ENCODE peak calls at places on chromosomes 6 and 20, in six cellular contexts. One of them, this sample, is unnamed.

GRCh38 chr6:142339969-142340368 is 38.2 kb downstream of the ADGRG6 start:
- DNase-seq in H9: no peak
- DNase-seq in fibroblast of lung: no peak
- DNase-seq in stomach: no peak
- DNase-seq in lower leg skin: no peak
- DNase-seq in fibroblast of pulmonary artery: no peak
- DNase-seq in this sample: no peak

GRCh38 chr6:116327803-116328527 is 42.8 kb upstream of the DSE start:
- DNase-seq in H9: no peak
- DNase-seq in fibroblast of lung: peak
- DNase-seq in stomach: no peak
- DNase-seq in lower leg skin: no peak
- DNase-seq in fibroblast of pulmonary artery: no peak
- DNase-seq in this sample: no peak

GRCh38 chr6:105193647-105194046 is 13.8 kb upstream of the POPDC3 start:
- DNase-seq in H9: no peak
- DNase-seq in fibroblast of lung: peak
- DNase-seq in stomach: no peak
- DNase-seq in lower leg skin: no peak
- DNase-seq in fibroblast of pulmonary artery: peak
- DNase-seq in this sample: no peak

GRCh38 chr6:119077643-119078448 is 618 bp downstream of the FAM184A start:
- DNase-seq in H9: peak
- DNase-seq in fibroblast of lung: peak
- DNase-seq in stomach: peak
- DNase-seq in lower leg skin: peak
- DNase-seq in fibroblast of pulmonary artery: peak
- DNase-seq in this sample: no peak

GRCh38 chr6:77815531-77815930 is 162.7 kb downstream of the MEI4 start:
- DNase-seq in H9: no peak
- DNase-seq in fibroblast of lung: no peak
- DNase-seq in stomach: no peak
- DNase-seq in lower leg skin: no peak
- DNase-seq in fibroblast of pulmonary artery: no peak
- DNase-seq in this sample: no peak

GRCh38 chr6:135423649-135424128 is 73.9 kb downstream of the AHI1 start:
- DNase-seq in H9: no peak
- DNase-seq in fibroblast of lung: peak
- DNase-seq in stomach: no peak
- DNase-seq in lower leg skin: no peak
- DNase-seq in fibroblast of pulmonary artery: peak
- DNase-seq in this sample: no peak

GRCh38 chr6:167767715-167768107 is 59.0 kb upstream of the AFDN start:
- DNase-seq in H9: no peak
- DNase-seq in fibroblast of lung: no peak
- DNase-seq in stomach: no peak
- DNase-seq in lower leg skin: no peak
- DNase-seq in fibroblast of pulmonary artery: no peak
- DNase-seq in this sample: no peak

GRCh38 chr6:119148825-119149525 is 70.5 kb upstream of the FAM184A start:
- DNase-seq in H9: no peak
- DNase-seq in fibroblast of lung: no peak
- DNase-seq in stomach: no peak
- DNase-seq in lower leg skin: no peak
- DNase-seq in fibroblast of pulmonary artery: no peak
- DNase-seq in this sample: no peak

GRCh38 chr6:34161857-34162515 is 16.1 kb upstream of the GRM4 start:
- DNase-seq in H9: no peak
- DNase-seq in fibroblast of lung: no peak
- DNase-seq in stomach: no peak
- DNase-seq in lower leg skin: peak
- DNase-seq in fibroblast of pulmonary artery: no peak
- DNase-seq in this sample: peak

GRCh38 chr6:36210886-36211595 is 14.5 kb downstream of the BRPF3 start:
- DNase-seq in H9: no peak
- DNase-seq in fibroblast of lung: no peak
- DNase-seq in stomach: no peak
- DNase-seq in lower leg skin: no peak
- DNase-seq in fibroblast of pulmonary artery: no peak
- DNase-seq in this sample: no peak

GRCh38 chr20:47663354-47664067 is 121.8 kb downstream of the SULF2 start:
- DNase-seq in H9: peak
- DNase-seq in fibroblast of lung: peak
- DNase-seq in stomach: peak
- DNase-seq in lower leg skin: peak
- DNase-seq in fibroblast of pulmonary artery: peak
- DNase-seq in this sample: peak

GRCh38 chr20:21767739-21768223 is 62.3 kb downstream of the PAX1 start:
- DNase-seq in H9: peak
- DNase-seq in fibroblast of lung: no peak
- DNase-seq in stomach: no peak
- DNase-seq in lower leg skin: no peak
- DNase-seq in fibroblast of pulmonary artery: no peak
- DNase-seq in this sample: no peak

GRCh38 chr20:10350188-10350842 is 83.7 kb downstream of the MKKS start:
- DNase-seq in H9: no peak
- DNase-seq in fibroblast of lung: no peak
- DNase-seq in stomach: no peak
- DNase-seq in lower leg skin: no peak
- DNase-seq in fibroblast of pulmonary artery: no peak
- DNase-seq in this sample: no peak

GRCh38 chr6:144673807-144674206 is 388.7 kb downstream of the UTRN start:
- DNase-seq in H9: no peak
- DNase-seq in fibroblast of lung: no peak
- DNase-seq in stomach: no peak
- DNase-seq in lower leg skin: no peak
- DNase-seq in fibroblast of pulmonary artery: no peak
- DNase-seq in this sample: no peak

GRCh38 chr20:43003318-43003928 is 186.3 kb downstream of the PTPRT start:
- DNase-seq in H9: no peak
- DNase-seq in fibroblast of lung: no peak
- DNase-seq in stomach: no peak
- DNase-seq in lower leg skin: no peak
- DNase-seq in fibroblast of pulmonary artery: no peak
- DNase-seq in this sample: no peak

GRCh38 chr20:63536997-63537524 is at the start of gene PTK6:
- DNase-seq in H9: no peak
- DNase-seq in fibroblast of lung: no peak
- DNase-seq in stomach: peak
- DNase-seq in lower leg skin: peak
- DNase-seq in fibroblast of pulmonary artery: no peak
- DNase-seq in this sample: no peak

GRCh38 chr6:117829594-117830319 is 77.3 kb upstream of the SLC35F1 start:
- DNase-seq in H9: peak
- DNase-seq in fibroblast of lung: peak
- DNase-seq in stomach: no peak
- DNase-seq in lower leg skin: no peak
- DNase-seq in fibroblast of pulmonary artery: peak
- DNase-seq in this sample: no peak

GRCh38 chr6:159086033-159086618 is 41.3 kb upstream of the TAGAP start:
- DNase-seq in H9: no peak
- DNase-seq in fibroblast of lung: no peak
- DNase-seq in stomach: no peak
- DNase-seq in lower leg skin: peak
- DNase-seq in fibroblast of pulmonary artery: no peak
- DNase-seq in this sample: no peak

GRCh38 chr20:15767636-15768369 is 805.4 kb downstream of the KIF16B start:
- DNase-seq in H9: no peak
- DNase-seq in fibroblast of lung: no peak
- DNase-seq in stomach: no peak
- DNase-seq in lower leg skin: no peak
- DNase-seq in fibroblast of pulmonary artery: no peak
- DNase-seq in this sample: no peak

GRCh38 chr20:54654460-54654859 is 179.1 kb downstream of the DOK5 start:
- DNase-seq in H9: no peak
- DNase-seq in fibroblast of lung: peak
- DNase-seq in stomach: no peak
- DNase-seq in lower leg skin: no peak
- DNase-seq in fibroblast of pulmonary artery: peak
- DNase-seq in this sample: no peak

GRCh38 chr20:18734525-18735189 is 78.9 kb upstream of the SCP2D1 start:
- DNase-seq in H9: no peak
- DNase-seq in fibroblast of lung: no peak
- DNase-seq in stomach: no peak
- DNase-seq in lower leg skin: no peak
- DNase-seq in fibroblast of pulmonary artery: no peak
- DNase-seq in this sample: no peak

GRCh38 chr6:81894788-81895221 is 142.3 kb upstream of the TENT5A start:
- DNase-seq in H9: no peak
- DNase-seq in fibroblast of lung: no peak
- DNase-seq in stomach: no peak
- DNase-seq in lower leg skin: peak
- DNase-seq in fibroblast of pulmonary artery: no peak
- DNase-seq in this sample: no peak

GRCh38 chr6:131642565-131643261 is 5.6 kb downstream of the ENPP3 start:
- DNase-seq in H9: no peak
- DNase-seq in fibroblast of lung: no peak
- DNase-seq in stomach: no peak
- DNase-seq in lower leg skin: no peak
- DNase-seq in fibroblast of pulmonary artery: no peak
- DNase-seq in this sample: no peak

GRCh38 chr6:136551103-136551502 is 881 bp upstream of the MAP7 start:
- DNase-seq in H9: no peak
- DNase-seq in fibroblast of lung: no peak
- DNase-seq in stomach: no peak
- DNase-seq in lower leg skin: no peak
- DNase-seq in fibroblast of pulmonary artery: no peak
- DNase-seq in this sample: no peak

GRCh38 chr6:149314325-149314724 is 3.2 kb upstream of the TAB2 start:
- DNase-seq in H9: no peak
- DNase-seq in fibroblast of lung: no peak
- DNase-seq in stomach: no peak
- DNase-seq in lower leg skin: no peak
- DNase-seq in fibroblast of pulmonary artery: no peak
- DNase-seq in this sample: no peak

GRCh38 chr6:82176616-82177015 is 70.9 kb downstream of the IBTK start:
- DNase-seq in H9: no peak
- DNase-seq in fibroblast of lung: no peak
- DNase-seq in stomach: no peak
- DNase-seq in lower leg skin: no peak
- DNase-seq in fibroblast of pulmonary artery: peak
- DNase-seq in this sample: no peak

GRCh38 chr20:1718604-1719384 is 61.2 kb upstream of the SIRPG start:
- DNase-seq in H9: no peak
- DNase-seq in fibroblast of lung: peak
- DNase-seq in stomach: no peak
- DNase-seq in lower leg skin: peak
- DNase-seq in fibroblast of pulmonary artery: peak
- DNase-seq in this sample: peak

GRCh38 chr6:169978615-169979161 is 227.3 kb downstream of the ERMARD start:
- DNase-seq in H9: no peak
- DNase-seq in fibroblast of lung: peak
- DNase-seq in stomach: no peak
- DNase-seq in lower leg skin: peak
- DNase-seq in fibroblast of pulmonary artery: no peak
- DNase-seq in this sample: peak

GRCh38 chr20:38633577-38634093 is 32.0 kb downstream of the ARHGAP40 start:
- DNase-seq in H9: peak
- DNase-seq in fibroblast of lung: peak
- DNase-seq in stomach: peak
- DNase-seq in lower leg skin: no peak
- DNase-seq in fibroblast of pulmonary artery: peak
- DNase-seq in this sample: no peak

GRCh38 chr6:7897461-7898192 is 13.0 kb downstream of the TXNDC5 start:
- DNase-seq in H9: no peak
- DNase-seq in fibroblast of lung: no peak
- DNase-seq in stomach: no peak
- DNase-seq in lower leg skin: no peak
- DNase-seq in fibroblast of pulmonary artery: no peak
- DNase-seq in this sample: no peak
- TF ChIP-seq CTCF in H9: no peak
- TF ChIP-seq CTCF in fibroblast of lung: no peak
- TF ChIP-seq CTCF in stomach: no peak
- TF ChIP-seq CTCF in lower leg skin: no peak
- TF ChIP-seq CTCF in fibroblast of pulmonary artery: no peak
- TF ChIP-seq CTCF in this sample: no peak

GRCh38 chr20:44727039-44727438 is 11.9 kb downstream of the CCN5 start:
- DNase-seq in H9: no peak
- DNase-seq in fibroblast of lung: no peak
- DNase-seq in stomach: no peak
- DNase-seq in lower leg skin: no peak
- DNase-seq in fibroblast of pulmonary artery: no peak
- DNase-seq in this sample: peak
- TF ChIP-seq CTCF in H9: peak
- TF ChIP-seq CTCF in fibroblast of lung: no peak
- TF ChIP-seq CTCF in stomach: no peak
- TF ChIP-seq CTCF in lower leg skin: no peak
- TF ChIP-seq CTCF in fibroblast of pulmonary artery: no peak
- TF ChIP-seq CTCF in this sample: no peak

DNA sequence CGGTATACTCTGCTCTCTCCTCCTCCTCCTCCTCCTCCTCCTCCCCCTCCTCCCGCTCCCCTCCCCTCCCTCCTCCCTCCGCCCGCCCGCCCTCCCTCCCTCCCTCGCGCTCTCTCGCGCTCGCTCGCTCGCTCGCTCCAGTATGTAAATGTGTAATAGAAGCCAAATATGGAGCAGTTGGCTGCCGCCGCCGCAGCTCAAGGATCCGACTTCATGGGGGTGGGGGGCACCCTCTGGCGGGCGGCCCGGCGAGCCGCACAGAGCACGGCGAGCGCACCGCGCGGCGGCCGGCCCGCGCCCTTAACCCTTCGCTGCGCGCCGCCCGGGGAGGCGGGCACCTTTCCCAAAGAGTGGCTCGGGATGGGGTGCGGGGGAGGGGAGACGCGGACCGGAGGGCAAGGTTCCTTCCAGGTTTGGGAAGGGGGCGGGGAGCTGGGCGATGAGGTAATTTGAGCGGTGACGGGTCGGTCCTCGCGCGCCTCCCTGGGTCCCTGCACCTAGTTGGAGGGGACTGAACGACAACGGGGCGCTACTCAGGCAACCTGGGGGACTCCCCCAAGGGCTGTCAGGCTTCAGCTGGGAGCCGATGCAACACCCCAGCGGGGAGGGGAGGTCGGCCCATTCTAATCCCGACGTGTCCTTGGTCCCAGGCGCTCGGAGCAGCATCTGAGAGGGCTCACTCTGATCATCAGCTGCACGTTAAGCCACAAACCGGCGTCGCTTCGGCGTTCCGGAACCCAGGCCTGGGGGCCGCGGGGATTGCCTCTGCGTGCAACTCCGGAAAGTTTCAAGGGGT is 407 bp upstream of the ATXN1 start:
- DNase-seq in H9: peak
- DNase-seq in fibroblast of lung: peak
- DNase-seq in stomach: peak
- DNase-seq in lower leg skin: peak
- DNase-seq in fibroblast of pulmonary artery: peak
- DNase-seq in this sample: peak
- TF ChIP-seq CTCF in H9: peak
- TF ChIP-seq CTCF in fibroblast of lung: no peak
- TF ChIP-seq CTCF in stomach: peak
- TF ChIP-seq CTCF in lower leg skin: no peak
- TF ChIP-seq CTCF in fibroblast of pulmonary artery: no peak
- TF ChIP-seq CTCF in this sample: peak

DNA sequence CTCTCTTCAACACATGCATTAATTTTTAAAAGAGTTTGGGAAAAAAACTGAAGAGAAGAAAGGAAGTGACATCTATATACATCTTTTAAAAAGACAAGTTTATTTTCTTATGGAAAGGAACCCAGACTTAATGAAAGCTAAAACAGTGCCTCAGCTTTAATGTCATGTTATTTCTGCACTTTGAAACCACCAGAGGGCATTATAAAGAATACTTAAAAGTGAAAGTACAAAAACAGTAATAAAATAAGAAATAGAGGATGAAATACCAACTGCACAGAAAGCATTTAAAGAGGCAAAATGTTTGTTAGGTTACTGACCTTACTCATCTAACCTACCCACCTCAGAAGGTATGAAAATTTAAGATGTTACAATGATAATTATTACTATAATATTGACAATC is 98.8 kb downstream of the HUS1B start:
- DNase-seq in H9: no peak
- DNase-seq in fibroblast of lung: peak
- DNase-seq in stomach: no peak
- DNase-seq in lower leg skin: no peak
- DNase-seq in fibroblast of pulmonary artery: peak
- DNase-seq in this sample: no peak
- TF ChIP-seq CTCF in H9: peak
- TF ChIP-seq CTCF in fibroblast of lung: no peak
- TF ChIP-seq CTCF in stomach: peak
- TF ChIP-seq CTCF in lower leg skin: no peak
- TF ChIP-seq CTCF in fibroblast of pulmonary artery: peak
- TF ChIP-seq CTCF in this sample: peak

This sample was measured in RWPE2.